ENCODE peak calls at places on chromosomes 13 and 19, in nine cellular contexts. C is Peyer's patch, Z is astrocyte of the spinal cord, Y is uterus, T is psoas muscle, P is left lung, H is Caco-2, U is cardiac fibroblast, B is HL-60. V is an unnamed sample.

GRCh38 chr13:29411493-29411892 is 184.0 kb downstream of the SLC7A1 start:
- DNase-seq in C (no peak), Z (peak; percentile 20), Y (no peak), T (no peak), P (no peak), H (no peak), U (no peak), B (no peak), V (no peak)

GRCh38 chr19:54574051-54574450 is 461 bp downstream of the LILRA2 start:
- DNase-seq in C (no peak), Z (no peak), Y (no peak), T (no peak), P (no peak), H (no peak), U (no peak), B (no peak), V (no peak)

GRCh38 chr13:23673354-23673753 is 103.1 kb downstream of the TNFRSF19 start:
- DNase-seq in C (no peak), Z (peak; percentile 97), Y (peak; percentile 47), T (no peak), P (no peak), H (no peak), U (peak; percentile 84), B (no peak), V (no peak)

GRCh38 chr19:33349319-33350289 is 23.9 kb upstream of the CEBPG start:
- DNase-seq in C (no peak), Z (no peak), Y (no peak), T (no peak), P (no peak), H (no peak), U (no peak), B (no peak), V (no peak)

GRCh38 chr13:51885651-51886050 is 23.9 kb downstream of the CCDC70 start:
- DNase-seq in C (no peak), Z (no peak), Y (no peak), T (no peak), P (no peak), H (no peak), U (no peak), B (no peak), V (no peak)

GRCh38 chr13:52105841-52106240 is 23.0 kb downstream of the NEK5 start:
- DNase-seq in C (no peak), Z (no peak), Y (no peak), T (no peak), P (no peak), H (no peak), U (no peak), B (no peak), V (no peak)

GRCh38 chr19:46201413-46202310 is 27.9 kb upstream of the IGFL1 start:
- DNase-seq in C (no peak), Z (no peak), Y (no peak), T (no peak), P (no peak), H (no peak), U (no peak), B (no peak), V (no peak)

GRCh38 chr13:33751151-33751550 is 66.8 kb upstream of the RFC3 start:
- DNase-seq in C (no peak), Z (peak; percentile 39), Y (no peak), T (no peak), P (no peak), H (no peak), U (peak; percentile 78), B (no peak), V (no peak)

GRCh38 chr13:76711515-76712182 is 174.6 kb downstream of the KCTD12 start:
- DNase-seq in C (no peak), Z (peak; percentile 93), Y (peak; percentile 42), T (no peak), P (peak; percentile 36), H (no peak), U (peak; percentile 98), B (peak; percentile 31), V (no peak)

DNA sequence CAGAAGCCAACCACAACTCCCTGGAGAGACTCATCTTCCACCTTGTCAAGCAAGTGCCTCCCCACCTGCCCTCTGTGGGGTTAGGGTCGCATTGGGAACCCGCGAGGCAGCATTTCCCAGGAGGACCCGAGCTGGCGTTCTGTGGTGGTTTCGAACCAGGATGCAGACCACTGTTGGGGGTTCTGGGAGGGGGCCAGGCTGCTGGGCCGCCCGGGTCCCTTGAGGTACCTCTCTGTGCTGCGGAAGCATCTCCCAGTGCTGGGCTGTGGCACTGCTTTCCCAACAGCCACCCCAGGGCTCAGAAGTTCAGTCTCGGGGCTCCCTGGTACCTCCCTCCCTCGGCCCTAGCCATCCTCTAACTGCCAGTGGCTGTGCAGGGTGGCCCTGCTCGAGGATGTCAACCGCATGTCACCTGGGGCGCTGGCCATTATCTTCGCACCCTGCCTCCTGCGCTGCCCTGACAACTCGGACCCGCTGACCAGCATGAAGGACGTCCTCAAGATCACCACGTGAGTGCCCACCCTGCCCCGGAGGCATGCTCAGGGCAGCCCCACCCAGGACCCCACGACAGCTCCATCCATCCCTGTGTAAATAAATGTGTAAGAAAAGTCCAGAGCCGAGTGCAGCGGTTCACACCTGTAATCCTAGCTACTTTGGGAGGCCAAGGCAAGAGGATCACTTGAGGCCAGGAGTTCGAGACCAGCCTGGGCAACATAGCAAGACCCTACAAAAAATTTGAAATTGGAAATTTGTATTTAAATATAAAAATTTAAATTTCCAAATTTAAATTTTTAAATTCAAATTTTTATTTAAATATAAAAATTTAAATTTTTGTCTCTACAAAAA is 8.2 kb upstream of the USE1 start:
- DNase-seq in C (no peak), Z (no peak), Y (no peak), T (no peak), P (no peak), H (no peak), U (no peak), B (no peak), V (no peak)
- H3K4me3 ChIP-seq in C (no peak overlapping the region), Z (no peak overlapping the region), Y (no peak overlapping the region), T (no peak overlapping the region), P (no peak overlapping the region), H (no peak overlapping the region), U (no peak overlapping the region), B (no peak overlapping the region), V (no peak overlapping the region)

GRCh38 chr19:13284929-13285928 is 135.0 kb downstream of the IER2 start:
- DNase-seq in C (no peak), Z (no peak), Y (no peak), T (no peak), P (no peak), H (no peak), U (no peak), B (no peak), V (no peak)

GRCh38 chr19:13282486-13283065 is 132.4 kb downstream of the IER2 start:
- DNase-seq in C (no peak), Z (no peak), Y (no peak), T (no peak), P (no peak), H (no peak), U (no peak), B (no peak), V (no peak)

GRCh38 chr19:13283871-13284270 is 133.7 kb downstream of the IER2 start:
- DNase-seq in C (no peak), Z (no peak), Y (no peak), T (no peak), P (no peak), H (no peak), U (no peak), B (no peak), V (no peak)

GRCh38 chr19:13277104-13277809 is 127.0 kb downstream of the IER2 start:
- DNase-seq in C (no peak), Z (peak; percentile 68), Y (peak; percentile 24), T (peak; percentile 59), P (peak; percentile 43), H (peak; percentile 54), U (peak; percentile 77), B (peak; percentile 49), V (no peak)

GRCh38 chr19:13281567-13282291 is 131.5 kb downstream of the IER2 start:
- DNase-seq in C (no peak), Z (no peak), Y (no peak), T (no peak), P (no peak), H (no peak), U (no peak), B (no peak), V (no peak)
- TF ChIP-seq CTCF in C (no peak), Z (no peak), Y (no peak), T (no peak), P (no peak), H (no peak), U (no peak), B (no peak), V (no peak)

GRCh38 chr13:27966641-27967202 is 2.4 kb downstream of the CDX2 start:
- DNase-seq in C (peak; percentile 65), Z (no peak), Y (no peak), T (no peak), P (no peak), H (peak; percentile 71), U (no peak), B (no peak), V (no peak)
- H3K4me3 ChIP-seq in C (peak overlapping the region; percentile 80), Z (no peak overlapping the region), Y (no peak overlapping the region), T (no peak overlapping the region), P (no peak overlapping the region), H (peak overlapping the region; percentile 96), U (no peak overlapping the region), B (no peak overlapping the region), V (no peak overlapping the region)

GRCh38 chr19:51119089-51119488 is 5.6 kb upstream of the SIGLEC9 start:
- DNase-seq in C (no peak), Z (no peak), Y (no peak), T (no peak), P (no peak), H (no peak), U (no peak), B (no peak), V (no peak)

GRCh38 chr19:51110666-51110971 is 2.4 kb upstream of the CTU1 start:
- DNase-seq in C (no peak), Z (no peak), Y (no peak), T (no peak), P (no peak), H (no peak), U (no peak), B (no peak), V (no peak)

GRCh38 chr19:51111606-51112005 is 3.4 kb upstream of the CTU1 start:
- DNase-seq in C (no peak), Z (no peak), Y (no peak), T (no peak), P (no peak), H (no peak), U (no peak), B (no peak), V (no peak)

GRCh38 chr19:51116736-51117135 is 8.0 kb upstream of the SIGLEC9 start:
- DNase-seq in C (no peak), Z (no peak), Y (no peak), T (no peak), P (no peak), H (no peak), U (no peak), B (no peak), V (no peak)

DNA sequence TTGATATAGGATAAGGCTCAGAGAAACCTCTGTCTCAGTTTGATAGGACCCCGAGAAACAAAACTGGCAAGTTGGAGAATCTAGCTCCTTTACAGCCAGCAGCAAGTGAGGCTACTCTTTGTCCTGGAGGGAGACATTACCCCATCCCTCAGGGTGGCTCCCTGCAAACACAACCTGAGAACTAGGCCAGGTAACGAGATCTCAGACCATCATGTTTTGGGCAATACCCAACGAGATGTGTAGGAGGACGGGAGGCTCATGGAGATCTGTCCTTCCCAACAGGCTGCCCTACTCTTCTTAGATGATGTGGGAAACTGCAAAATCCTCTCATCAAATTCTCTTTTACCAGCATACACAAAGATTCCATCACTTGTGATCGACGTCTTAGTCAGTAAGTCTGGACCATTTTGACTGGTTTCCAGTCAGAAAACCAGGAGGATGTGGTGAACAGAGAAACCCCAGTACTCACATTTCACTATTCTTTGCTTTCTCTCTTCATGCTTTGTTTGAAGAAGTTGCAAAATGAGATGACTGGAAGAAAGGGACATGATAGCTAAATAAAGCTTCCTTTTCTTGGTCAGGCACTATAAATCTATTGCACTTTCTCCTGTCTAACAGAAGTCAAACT is 6.0 kb upstream of the CTU1 start:
- DNase-seq in C (no peak), Z (no peak), Y (no peak), T (no peak), P (no peak), H (no peak), U (no peak), B (no peak), V (no peak)
- TF ChIP-seq CTCF in C (no peak), Z (no peak), Y (no peak), T (no peak), P (no peak), H (no peak), U (no peak), B (no peak), V (no peak)